ENCODE peak calls at places on chromosomes 6 and 20, in four cellular contexts. One of them, this sample, is unnamed.

GRCh38 chr6:2990179-2990931 is 9.3 kb upstream of the NQO2 start:
- DNase-seq in WTC11: no peak
- DNase-seq in GM12878: no peak
- DNase-seq in K562: peak; percentile 49
- DNase-seq in this sample: no peak

GRCh38 chr6:9494864-9495263 is 920.0 kb downstream of the TFAP2A start:
- DNase-seq in WTC11: no peak
- DNase-seq in GM12878: no peak
- DNase-seq in K562: no peak
- DNase-seq in this sample: no peak

GRCh38 chr20:46709459-46710148 is at the start of gene SLC2A10:
- DNase-seq in WTC11: peak; percentile 66
- DNase-seq in GM12878: no peak
- DNase-seq in K562: peak; percentile 52
- DNase-seq in this sample: peak; percentile 87

GRCh38 chr20:19531446-19531845 is 226.6 kb upstream of the RIN2 start:
- DNase-seq in WTC11: no peak
- DNase-seq in GM12878: no peak
- DNase-seq in K562: no peak
- DNase-seq in this sample: no peak

GRCh38 chr6:160378886-160379285 is 30.7 kb downstream of the SLC22A3 start:
- DNase-seq in WTC11: no peak
- DNase-seq in GM12878: no peak
- DNase-seq in K562: no peak
- DNase-seq in this sample: no peak

GRCh38 chr20:10511507-10512231 is 76.6 kb downstream of the SLX4IP start:
- DNase-seq in WTC11: peak; percentile 39
- DNase-seq in GM12878: peak; percentile 94
- DNase-seq in K562: peak; percentile 75
- DNase-seq in this sample: no peak

GRCh38 chr20:56409521-56409920 is 2.5 kb upstream of the CASS4 start:
- DNase-seq in WTC11: no peak
- DNase-seq in GM12878: no peak
- DNase-seq in K562: no peak
- DNase-seq in this sample: no peak

GRCh38 chr6:44058617-44059358 is 68.5 kb downstream of the MRPL14 start:
- DNase-seq in WTC11: no peak
- DNase-seq in GM12878: no peak
- DNase-seq in K562: peak; percentile 98
- DNase-seq in this sample: peak; percentile 81

GRCh38 chr6:150981095-150981494 is 115.6 kb downstream of the MTHFD1L start:
- DNase-seq in WTC11: no peak
- DNase-seq in GM12878: peak; percentile 81
- DNase-seq in K562: no peak
- DNase-seq in this sample: no peak

GRCh38 chr20:63565699-63566335 is 8.2 kb downstream of the HELZ2 start:
- DNase-seq in WTC11: no peak
- DNase-seq in GM12878: no peak
- DNase-seq in K562: no peak
- DNase-seq in this sample: no peak

GRCh38 chr6:143348531-143348930 is 102.0 kb downstream of the ADAT2 start:
- DNase-seq in WTC11: no peak
- DNase-seq in GM12878: no peak
- DNase-seq in K562: no peak
- DNase-seq in this sample: no peak

GRCh38 chr20:18702736-18703135 is 110.8 kb upstream of the SCP2D1 start:
- DNase-seq in WTC11: no peak
- DNase-seq in GM12878: no peak
- DNase-seq in K562: no peak
- DNase-seq in this sample: no peak

GRCh38 chr6:67201563-67201962 is 1433.5 kb upstream of the ADGRB3 start:
- DNase-seq in WTC11: no peak
- DNase-seq in GM12878: no peak
- DNase-seq in K562: no peak
- DNase-seq in this sample: no peak

GRCh38 chr6:126033696-126034095 is 47.4 kb downstream of the TRMT11 start:
- DNase-seq in WTC11: no peak
- DNase-seq in GM12878: no peak
- DNase-seq in K562: peak; percentile 41
- DNase-seq in this sample: peak; percentile 41

GRCh38 chr6:20564269-20564668 is 30.0 kb downstream of the CDKAL1 start:
- DNase-seq in WTC11: no peak
- DNase-seq in GM12878: no peak
- DNase-seq in K562: no peak
- DNase-seq in this sample: no peak

GRCh38 chr20:62025394-62025793 is 40.3 kb downstream of the TAF4 start:
- DNase-seq in WTC11: no peak
- DNase-seq in GM12878: no peak
- DNase-seq in K562: no peak
- DNase-seq in this sample: no peak

GRCh38 chr6:70668499-70668812 is 773 bp downstream of the SMAP1 start:
- DNase-seq in WTC11: no peak
- DNase-seq in GM12878: no peak
- DNase-seq in K562: no peak
- DNase-seq in this sample: no peak

GRCh38 chr20:53959849-53960585 is 110.4 kb downstream of the BCAS1 start:
- DNase-seq in WTC11: no peak
- DNase-seq in GM12878: no peak
- DNase-seq in K562: no peak
- DNase-seq in this sample: no peak

GRCh38 chr6:45841062-45841461 is 174.6 kb downstream of the CLIC5 start:
- DNase-seq in WTC11: no peak
- DNase-seq in GM12878: no peak
- DNase-seq in K562: no peak
- DNase-seq in this sample: no peak

GRCh38 chr6:2155206-2155605 is 90.2 kb downstream of the GMDS start:
- DNase-seq in WTC11: no peak
- DNase-seq in GM12878: no peak
- DNase-seq in K562: no peak
- DNase-seq in this sample: no peak

GRCh38 chr20:62964700-62965099 is 12.2 kb downstream of the SLC17A9 start:
- DNase-seq in WTC11: no peak
- DNase-seq in GM12878: no peak
- DNase-seq in K562: no peak
- DNase-seq in this sample: no peak

GRCh38 chr6:169220068-169220964 is 33.3 kb downstream of the THBS2 start:
- DNase-seq in WTC11: no peak
- DNase-seq in GM12878: no peak
- DNase-seq in K562: no peak
- DNase-seq in this sample: peak; percentile 4

GRCh38 chr6:24492475-24492874 is 2.3 kb upstream of the ALDH5A1 start:
- DNase-seq in WTC11: peak; percentile 58
- DNase-seq in GM12878: no peak
- DNase-seq in K562: peak; percentile 24
- DNase-seq in this sample: no peak

GRCh38 chr6:137697267-137697938 is 169.7 kb upstream of the TNFAIP3 start:
- DNase-seq in WTC11: peak; percentile 19
- DNase-seq in GM12878: no peak
- DNase-seq in K562: no peak
- DNase-seq in this sample: no peak

GRCh38 chr6:133544419-133544818 is 303.3 kb downstream of the EYA4 start:
- DNase-seq in WTC11: no peak
- DNase-seq in GM12878: no peak
- DNase-seq in K562: no peak
- DNase-seq in this sample: no peak

GRCh38 chr20:10376271-10377075 is 57.5 kb downstream of the MKKS start:
- DNase-seq in WTC11: no peak
- DNase-seq in GM12878: no peak
- DNase-seq in K562: no peak
- DNase-seq in this sample: no peak

GRCh38 chr20:49482621-49483017 is at the start of gene KCNB1:
- DNase-seq in WTC11: peak; percentile 95
- DNase-seq in GM12878: no peak
- DNase-seq in K562: peak; percentile 94
- DNase-seq in this sample: peak; percentile 48

GRCh38 chr6:142845624-142846458 is 99.1 kb downstream of the HIVEP2 start:
- DNase-seq in WTC11: peak; percentile 65
- DNase-seq in GM12878: no peak
- DNase-seq in K562: no peak
- DNase-seq in this sample: peak; percentile 70

GRCh38 chr6:20681243-20681684 is 147.0 kb downstream of the CDKAL1 start:
- DNase-seq in WTC11: no peak
- DNase-seq in GM12878: no peak
- DNase-seq in K562: no peak
- DNase-seq in this sample: no peak

GRCh38 chr20:62481441-62482135 is 5.8 kb upstream of the GATA5 start:
- DNase-seq in WTC11: no peak
- DNase-seq in GM12878: no peak
- DNase-seq in K562: no peak
- DNase-seq in this sample: no peak

GRCh38 chr20:58169441-58169840 is 59.0 kb downstream of the ANKRD60 start:
- DNase-seq in WTC11: no peak
- DNase-seq in GM12878: no peak
- DNase-seq in K562: no peak
- DNase-seq in this sample: no peak
- TF ChIP-seq USF1 in WTC11: no peak
- TF ChIP-seq USF1 in GM12878: no peak
- TF ChIP-seq USF1 in K562: no peak
- TF ChIP-seq USF1 in this sample: no peak

DNA sequence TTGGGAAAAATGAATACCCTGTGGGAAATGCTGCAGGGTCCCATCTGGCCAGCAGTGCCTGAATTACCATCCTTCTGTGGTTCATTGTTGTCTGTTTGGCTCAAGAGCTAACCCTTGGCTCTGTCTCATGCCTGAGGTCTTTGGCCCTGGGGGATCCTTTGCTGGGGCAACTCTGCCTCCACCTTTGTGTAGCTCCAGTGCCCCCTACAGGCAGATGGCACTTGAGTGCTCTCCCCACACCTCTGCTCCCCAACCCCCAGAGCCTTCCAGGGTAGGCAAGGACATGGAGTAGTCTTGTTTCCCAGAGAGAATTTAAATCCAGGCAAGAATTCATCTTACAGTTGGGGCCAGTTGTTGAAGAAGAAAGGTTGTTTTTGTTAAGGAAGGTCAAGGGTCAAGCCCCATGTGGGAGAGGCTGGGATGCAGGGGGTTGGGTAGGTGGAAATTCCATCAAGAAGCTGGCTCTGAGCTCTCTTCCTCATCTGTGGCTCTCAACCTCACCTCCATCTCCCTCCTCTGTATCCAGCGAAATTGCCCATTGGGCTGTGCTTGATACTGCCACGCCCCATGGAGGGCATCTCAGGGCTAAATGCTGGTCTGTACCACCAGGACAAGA is 44.2 kb downstream of the ZNF831 start:
- DNase-seq in WTC11: peak; percentile 86
- DNase-seq in GM12878: peak; percentile 2
- DNase-seq in K562: peak; percentile 61
- DNase-seq in this sample: peak; percentile 50
- TF ChIP-seq CTCF in WTC11: peak; percentile 56
- TF ChIP-seq CTCF in GM12878: peak; percentile 76
- TF ChIP-seq CTCF in K562: peak; percentile 73
- TF ChIP-seq CTCF in this sample: peak; percentile 37

DNA sequence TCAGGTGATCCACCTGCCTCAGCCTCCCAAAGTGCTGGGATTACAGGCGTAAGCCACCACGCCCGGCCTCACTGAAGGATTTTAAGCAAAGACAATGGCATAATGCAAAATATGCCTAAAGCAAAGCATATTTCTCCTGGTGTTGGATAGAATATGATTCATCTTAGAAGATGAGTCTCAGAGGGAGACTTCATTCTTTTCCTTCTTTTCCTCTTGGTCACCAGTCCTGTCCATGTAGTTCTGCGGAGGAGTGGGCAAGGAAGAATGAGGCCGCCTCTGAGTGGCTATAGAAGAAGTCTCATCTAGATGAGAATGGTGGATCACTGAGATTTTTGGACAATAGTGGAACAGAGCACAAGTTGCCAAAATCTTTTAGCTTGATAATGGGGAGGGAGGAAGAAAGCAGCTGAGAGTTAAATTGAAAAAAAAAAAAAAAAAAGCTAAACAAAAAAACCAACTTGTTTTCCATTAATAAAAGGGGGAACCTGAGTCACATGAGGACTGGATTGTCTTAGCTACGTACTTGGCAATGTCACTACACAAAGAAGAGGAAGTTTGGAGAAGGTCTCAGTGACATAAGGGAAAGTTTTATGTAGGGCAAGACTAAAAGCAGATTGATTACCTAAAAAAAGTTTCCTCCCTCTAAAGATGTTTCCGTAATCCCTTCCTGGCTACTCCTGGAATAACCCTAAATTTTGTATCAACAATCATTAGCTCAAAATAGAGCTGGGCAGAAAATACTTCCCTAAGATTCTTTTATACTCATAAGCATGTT is 5.9 kb downstream of the CD83 start:
- DNase-seq in WTC11: no peak
- DNase-seq in GM12878: no peak
- DNase-seq in K562: no peak
- DNase-seq in this sample: no peak
- TF ChIP-seq USF1 in WTC11: no peak
- TF ChIP-seq USF1 in GM12878: no peak
- TF ChIP-seq USF1 in K562: no peak
- TF ChIP-seq USF1 in this sample: no peak

GRCh38 chr6:106163966-106164877 is 78.1 kb downstream of the PRDM1 start:
- DNase-seq in WTC11: no peak
- DNase-seq in GM12878: peak; percentile 87
- DNase-seq in K562: no peak
- DNase-seq in this sample: no peak

GRCh38 chr6:106162926-106163325 is 76.8 kb downstream of the PRDM1 start:
- DNase-seq in WTC11: no peak
- DNase-seq in GM12878: no peak
- DNase-seq in K562: no peak
- DNase-seq in this sample: no peak

GRCh38 chr6:106161475-106161874 is 75.3 kb downstream of the PRDM1 start:
- DNase-seq in WTC11: no peak
- DNase-seq in GM12878: no peak
- DNase-seq in K562: no peak
- DNase-seq in this sample: no peak

GRCh38 chr6:106161893-106162292 is 75.8 kb downstream of the PRDM1 start:
- DNase-seq in WTC11: no peak
- DNase-seq in GM12878: no peak
- DNase-seq in K562: no peak
- DNase-seq in this sample: no peak

GRCh38 chr6:106163446-106163965 is 77.4 kb downstream of the PRDM1 start:
- DNase-seq in WTC11: no peak
- DNase-seq in GM12878: peak; percentile 69
- DNase-seq in K562: no peak
- DNase-seq in this sample: no peak
- TF ChIP-seq CTCF in WTC11: no peak
- TF ChIP-seq CTCF in GM12878: no peak
- TF ChIP-seq CTCF in K562: no peak
- TF ChIP-seq CTCF in this sample: no peak

This sample was measured in SK-N-SH.